ENCODE peak calls at places on chromosome 15, in ten cellular contexts. One of them, this sample, is unnamed.

GRCh38 chr15:57611938-57612337 is 20.2 kb downstream of the MYZAP start:
- DNase-seq in BE2C: peak; percentile 12
- DNase-seq in PC-9: peak; percentile 81
- DNase-seq in sigmoid colon: peak; percentile 77
- DNase-seq in left ventricle myocardium inferior: no peak
- DNase-seq in HCT116: peak; percentile 34
- DNase-seq in MM.1S: no peak
- DNase-seq in GM06990: no peak
- DNase-seq in uterus: peak; percentile 39
- DNase-seq in tibial nerve: no peak
- DNase-seq in this sample: peak; percentile 93

GRCh38 chr15:99315636-99316035 is 64.4 kb downstream of the LRRC28 start:
- DNase-seq in sigmoid colon: no peak
- DNase-seq in HCT116: peak; percentile 22
- DNase-seq in left ventricle myocardium inferior: no peak
- DNase-seq in PC-9: peak; percentile 8
- DNase-seq in tibial nerve: no peak
- DNase-seq in BE2C: no peak
- DNase-seq in MM.1S: no peak
- DNase-seq in uterus: no peak
- DNase-seq in GM06990: no peak
- DNase-seq in this sample: peak; percentile 44

GRCh38 chr15:48644827-48645557 is 517 bp downstream of the FBN1 start:
- DNase-seq in HCT116: no peak
- DNase-seq in PC-9: peak; percentile 37
- DNase-seq in MM.1S: peak; percentile 25
- DNase-seq in BE2C: peak; percentile 47
- DNase-seq in uterus: peak; percentile 62
- DNase-seq in left ventricle myocardium inferior: peak; percentile 49
- DNase-seq in sigmoid colon: peak; percentile 69
- DNase-seq in GM06990: peak; percentile 64
- DNase-seq in tibial nerve: no peak
- DNase-seq in this sample: no peak

GRCh38 chr15:94177112-94177511 is 54.2 kb upstream of the MCTP2 start:
- DNase-seq in BE2C: no peak
- DNase-seq in left ventricle myocardium inferior: no peak
- DNase-seq in tibial nerve: no peak
- DNase-seq in MM.1S: no peak
- DNase-seq in HCT116: no peak
- DNase-seq in GM06990: no peak
- DNase-seq in uterus: no peak
- DNase-seq in sigmoid colon: no peak
- DNase-seq in PC-9: no peak
- DNase-seq in this sample: peak; percentile 82

GRCh38 chr15:85099195-85099803 is 117.6 kb downstream of the PDE8A start:
- DNase-seq in GM06990: no peak
- DNase-seq in HCT116: no peak
- DNase-seq in PC-9: no peak
- DNase-seq in left ventricle myocardium inferior: no peak
- DNase-seq in tibial nerve: no peak
- DNase-seq in BE2C: no peak
- DNase-seq in MM.1S: no peak
- DNase-seq in sigmoid colon: no peak
- DNase-seq in uterus: no peak
- DNase-seq in this sample: no peak

GRCh38 chr15:84400017-84400740 is 164.6 kb downstream of the GOLGA6L4 start:
- DNase-seq in MM.1S: no peak
- DNase-seq in PC-9: no peak
- DNase-seq in left ventricle myocardium inferior: no peak
- DNase-seq in BE2C: no peak
- DNase-seq in HCT116: no peak
- DNase-seq in sigmoid colon: no peak
- DNase-seq in tibial nerve: no peak
- DNase-seq in GM06990: no peak
- DNase-seq in uterus: no peak
- DNase-seq in this sample: no peak

GRCh38 chr15:70875001-70875782 is 17.0 kb downstream of the THAP10 start:
- DNase-seq in sigmoid colon: no peak
- DNase-seq in tibial nerve: no peak
- DNase-seq in uterus: no peak
- DNase-seq in HCT116: no peak
- DNase-seq in GM06990: no peak
- DNase-seq in PC-9: no peak
- DNase-seq in BE2C: no peak
- DNase-seq in MM.1S: no peak
- DNase-seq in left ventricle myocardium inferior: no peak
- DNase-seq in this sample: peak; percentile 39

GRCh38 chr15:81015595-81016252 is 15.0 kb downstream of the TLNRD1 start:
- DNase-seq in uterus: no peak
- DNase-seq in left ventricle myocardium inferior: no peak
- DNase-seq in GM06990: no peak
- DNase-seq in BE2C: no peak
- DNase-seq in MM.1S: no peak
- DNase-seq in PC-9: no peak
- DNase-seq in tibial nerve: no peak
- DNase-seq in HCT116: no peak
- DNase-seq in sigmoid colon: no peak
- DNase-seq in this sample: no peak

GRCh38 chr15:59105839-59106238 is 893 bp downstream of the CCNB2 start:
- DNase-seq in HCT116: no peak
- DNase-seq in left ventricle myocardium inferior: no peak
- DNase-seq in BE2C: no peak
- DNase-seq in uterus: no peak
- DNase-seq in GM06990: no peak
- DNase-seq in PC-9: no peak
- DNase-seq in sigmoid colon: no peak
- DNase-seq in tibial nerve: no peak
- DNase-seq in MM.1S: peak; percentile 11
- DNase-seq in this sample: peak; percentile 34

GRCh38 chr15:52100807-52101206 is 11.8 kb downstream of the BCL2L10 start:
- DNase-seq in BE2C: peak; percentile 57
- DNase-seq in GM06990: peak; percentile 68
- DNase-seq in sigmoid colon: peak; percentile 93
- DNase-seq in uterus: peak; percentile 87
- DNase-seq in HCT116: peak; percentile 35
- DNase-seq in PC-9: peak; percentile 63
- DNase-seq in MM.1S: no peak
- DNase-seq in left ventricle myocardium inferior: peak; percentile 79
- DNase-seq in tibial nerve: peak; percentile 61
- DNase-seq in this sample: peak; percentile 90

GRCh38 chr15:51580385-51580784 is 42.2 kb downstream of the DMXL2 start:
- DNase-seq in HCT116: no peak
- DNase-seq in tibial nerve: no peak
- DNase-seq in sigmoid colon: no peak
- DNase-seq in MM.1S: no peak
- DNase-seq in PC-9: no peak
- DNase-seq in BE2C: no peak
- DNase-seq in left ventricle myocardium inferior: no peak
- DNase-seq in uterus: no peak
- DNase-seq in GM06990: no peak
- DNase-seq in this sample: no peak

GRCh38 chr15:63484433-63484832 is 20.0 kb upstream of the USP3 start:
- DNase-seq in tibial nerve: no peak
- DNase-seq in left ventricle myocardium inferior: no peak
- DNase-seq in HCT116: no peak
- DNase-seq in sigmoid colon: no peak
- DNase-seq in uterus: no peak
- DNase-seq in MM.1S: peak; percentile 61
- DNase-seq in GM06990: peak; percentile 50
- DNase-seq in PC-9: no peak
- DNase-seq in BE2C: no peak
- DNase-seq in this sample: no peak

GRCh38 chr15:53036641-53037040 is 246.5 kb upstream of the ONECUT1 start:
- DNase-seq in HCT116: no peak
- DNase-seq in left ventricle myocardium inferior: no peak
- DNase-seq in PC-9: no peak
- DNase-seq in uterus: no peak
- DNase-seq in sigmoid colon: no peak
- DNase-seq in BE2C: no peak
- DNase-seq in tibial nerve: no peak
- DNase-seq in GM06990: no peak
- DNase-seq in MM.1S: no peak
- DNase-seq in this sample: no peak

GRCh38 chr15:32718082-32718821 is 448 bp downstream of the GREM1 start:
- DNase-seq in sigmoid colon: no peak
- DNase-seq in tibial nerve: no peak
- DNase-seq in uterus: no peak
- DNase-seq in HCT116: no peak
- DNase-seq in left ventricle myocardium inferior: no peak
- DNase-seq in PC-9: no peak
- DNase-seq in BE2C: peak; percentile 18
- DNase-seq in MM.1S: no peak
- DNase-seq in GM06990: peak; percentile 19
- DNase-seq in this sample: no peak

GRCh38 chr15:101641134-101641764 is 10.9 kb downstream of the TM2D3 start:
- DNase-seq in MM.1S: peak; percentile 75
- DNase-seq in left ventricle myocardium inferior: peak; percentile 75
- DNase-seq in sigmoid colon: peak; percentile 77
- DNase-seq in uterus: peak; percentile 67
- DNase-seq in BE2C: peak; percentile 62
- DNase-seq in tibial nerve: peak; percentile 63
- DNase-seq in HCT116: peak; percentile 42
- DNase-seq in GM06990: peak; percentile 30
- DNase-seq in PC-9: peak; percentile 74
- DNase-seq in this sample: peak; percentile 63

GRCh38 chr15:27746556-27746955 is 352.6 kb downstream of the OCA2 start:
- DNase-seq in uterus: no peak
- DNase-seq in PC-9: no peak
- DNase-seq in GM06990: no peak
- DNase-seq in sigmoid colon: no peak
- DNase-seq in MM.1S: no peak
- DNase-seq in HCT116: no peak
- DNase-seq in left ventricle myocardium inferior: no peak
- DNase-seq in tibial nerve: no peak
- DNase-seq in BE2C: no peak
- DNase-seq in this sample: no peak

DNA sequence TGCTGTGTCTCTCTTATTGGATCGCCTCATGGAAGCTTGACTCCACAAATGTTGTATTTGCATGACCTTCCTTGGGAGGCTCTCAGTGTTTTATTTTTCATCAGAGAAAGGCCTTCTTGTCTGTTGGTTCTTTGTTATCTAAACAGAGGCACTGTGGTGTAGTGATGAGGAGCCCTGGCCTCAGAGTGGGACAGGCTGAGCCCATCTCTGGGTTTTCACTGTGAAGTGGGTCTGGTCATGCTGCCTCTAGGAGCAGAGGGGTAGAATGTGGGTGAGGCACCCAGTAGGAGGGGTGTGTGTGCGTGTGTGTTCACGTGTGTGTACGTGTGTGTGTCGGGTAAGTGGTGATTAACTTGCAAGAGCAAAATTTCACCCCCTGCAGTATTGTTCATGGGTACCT is 14.4 kb downstream of the KLF13 start:
- DNase-seq in BE2C: no peak
- DNase-seq in HCT116: no peak
- DNase-seq in left ventricle myocardium inferior: no peak
- DNase-seq in uterus: no peak
- DNase-seq in tibial nerve: no peak
- DNase-seq in MM.1S: no peak
- DNase-seq in GM06990: no peak
- DNase-seq in sigmoid colon: no peak
- DNase-seq in PC-9: no peak
- DNase-seq in this sample: no peak
- H3K4me3 ChIP-seq in BE2C: no peak overlapping the region
- H3K4me3 ChIP-seq in HCT116: no peak overlapping the region
- H3K4me3 ChIP-seq in left ventricle myocardium inferior: no peak overlapping the region
- H3K4me3 ChIP-seq in uterus: no peak overlapping the region
- H3K4me3 ChIP-seq in tibial nerve: no peak overlapping the region
- H3K4me3 ChIP-seq in MM.1S: no peak overlapping the region
- H3K4me3 ChIP-seq in GM06990: no peak overlapping the region
- H3K4me3 ChIP-seq in sigmoid colon: no peak overlapping the region
- H3K4me3 ChIP-seq in PC-9: no peak overlapping the region
- H3K4me3 ChIP-seq in this sample: no peak overlapping the region

GRCh38 chr15:68674975-68675374 is 96.2 kb downstream of the CORO2B start:
- DNase-seq in MM.1S: peak; percentile 46
- DNase-seq in left ventricle myocardium inferior: no peak
- DNase-seq in HCT116: no peak
- DNase-seq in tibial nerve: no peak
- DNase-seq in sigmoid colon: peak; percentile 17
- DNase-seq in GM06990: no peak
- DNase-seq in PC-9: no peak
- DNase-seq in uterus: no peak
- DNase-seq in BE2C: no peak
- DNase-seq in this sample: peak; percentile 81
- TF ChIP-seq CTCF in MM.1S: no peak
- TF ChIP-seq CTCF in left ventricle myocardium inferior: no peak
- TF ChIP-seq CTCF in HCT116: no peak
- TF ChIP-seq CTCF in tibial nerve: no peak
- TF ChIP-seq CTCF in sigmoid colon: no peak
- TF ChIP-seq CTCF in GM06990: no peak
- TF ChIP-seq CTCF in PC-9: no peak
- TF ChIP-seq CTCF in uterus: no peak
- TF ChIP-seq CTCF in BE2C: no peak
- TF ChIP-seq CTCF in this sample: no peak

DNA sequence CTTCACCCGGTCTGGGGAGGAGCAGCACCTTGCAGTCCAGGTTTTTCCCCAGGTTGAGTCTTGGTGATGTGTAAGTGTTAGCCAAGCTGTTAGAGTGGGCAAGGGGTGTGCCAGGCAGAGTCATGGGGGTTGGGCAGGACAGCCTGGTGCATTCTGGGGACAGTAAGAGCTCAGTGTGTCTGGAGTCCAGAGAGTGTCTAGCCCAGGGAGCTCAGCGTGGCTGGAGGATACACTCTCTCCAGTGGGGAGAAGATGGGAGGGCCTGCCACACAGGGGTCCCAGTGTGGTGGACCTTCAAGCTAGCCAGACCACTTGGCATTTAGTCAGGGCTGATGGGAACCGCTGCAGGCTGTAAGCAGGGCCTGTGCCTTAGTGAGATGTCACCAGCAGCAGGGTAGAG is 87.3 kb downstream of the AAGAB start:
- DNase-seq in MM.1S: no peak
- DNase-seq in tibial nerve: no peak
- DNase-seq in GM06990: no peak
- DNase-seq in PC-9: no peak
- DNase-seq in left ventricle myocardium inferior: no peak
- DNase-seq in sigmoid colon: no peak
- DNase-seq in HCT116: no peak
- DNase-seq in BE2C: no peak
- DNase-seq in uterus: no peak
- DNase-seq in this sample: no peak
- H3K36me3 ChIP-seq in MM.1S: no peaks in the 10 kb centered on the region
- H3K36me3 ChIP-seq in tibial nerve: peaks cover 58% of the 10 kb centered on the region
- H3K36me3 ChIP-seq in GM06990: peaks cover 22% of the 10 kb centered on the region
- H3K36me3 ChIP-seq in PC-9: peaks cover 15% of the 10 kb centered on the region
- H3K36me3 ChIP-seq in left ventricle myocardium inferior: peaks cover 50% of the 10 kb centered on the region
- H3K36me3 ChIP-seq in sigmoid colon: peaks cover 24% of the 10 kb centered on the region
- H3K36me3 ChIP-seq in HCT116: peaks cover 58% of the 10 kb centered on the region
- H3K36me3 ChIP-seq in BE2C: no peaks in the 10 kb centered on the region
- H3K36me3 ChIP-seq in uterus: no peaks in the 10 kb centered on the region
- H3K36me3 ChIP-seq in this sample: peaks cover 28% of the 10 kb centered on the region

DNA sequence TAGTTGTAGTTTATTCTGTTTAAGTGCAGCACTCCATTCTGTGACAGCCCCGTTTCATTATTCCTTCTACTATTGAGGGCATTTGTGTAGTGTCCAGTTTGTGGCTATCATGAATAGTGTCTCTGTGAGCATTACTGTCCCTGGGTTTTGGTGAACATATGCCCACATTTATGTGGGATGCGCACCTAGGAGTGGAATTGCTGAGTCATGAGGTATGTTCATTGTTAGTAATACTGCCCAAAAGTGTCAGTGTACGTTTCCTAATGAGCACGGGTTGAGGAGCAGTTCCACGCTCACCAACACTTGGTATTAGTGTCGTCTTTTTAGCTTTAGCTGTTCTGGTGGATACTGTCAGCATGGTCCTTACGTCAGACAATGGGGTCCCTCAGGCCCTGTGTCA is 131.8 kb downstream of the SLCO3A1 start:
- DNase-seq in left ventricle myocardium inferior: no peak
- DNase-seq in GM06990: no peak
- DNase-seq in sigmoid colon: no peak
- DNase-seq in tibial nerve: no peak
- DNase-seq in BE2C: no peak
- DNase-seq in uterus: no peak
- DNase-seq in HCT116: no peak
- DNase-seq in PC-9: no peak
- DNase-seq in MM.1S: no peak
- DNase-seq in this sample: no peak
- H3K4me3 ChIP-seq in left ventricle myocardium inferior: no peak overlapping the region
- H3K4me3 ChIP-seq in GM06990: no peak overlapping the region
- H3K4me3 ChIP-seq in sigmoid colon: no peak overlapping the region
- H3K4me3 ChIP-seq in tibial nerve: no peak overlapping the region
- H3K4me3 ChIP-seq in BE2C: no peak overlapping the region
- H3K4me3 ChIP-seq in uterus: no peak overlapping the region
- H3K4me3 ChIP-seq in HCT116: no peak overlapping the region
- H3K4me3 ChIP-seq in PC-9: no peak overlapping the region
- H3K4me3 ChIP-seq in MM.1S: no peak overlapping the region
- H3K4me3 ChIP-seq in this sample: no peak overlapping the region

This sample was measured in bronchial epithelial cell.